ENCODE peak calls at places on chromosome 10, in six cellular contexts. Z is posterior cingulate gyrus, A is AG09319, V is fibroblast of the conjunctiva, E is activated T-helper 1 cell treated with Interleukin-2 at 50 U/mL for 16 hours, Q is iPS-NIHi11. I is an unnamed sample.

GRCh38 chr10:44995914-44996633 is 4.6 kb upstream of the ZNF22 start:
- DNase-seq in Z (no peak), A (peak; percentile 75), E (no peak), V (peak; percentile 49), Q (no peak), I (peak; percentile 76)

GRCh38 chr10:4549254-4549653 is 276.8 kb upstream of the AKR1E2 start:
- DNase-seq in Z (no peak), A (no peak), Q (no peak), E (no peak), V (no peak), I (no peak)

GRCh38 chr10:130421909-130422308 is 285.7 kb downstream of the GLRX3 start:
- DNase-seq in A (no peak), V (no peak), E (no peak), Z (no peak), Q (no peak), I (no peak)

GRCh38 chr10:5413012-5413938 is 918 bp downstream of the NET1 start:
- DNase-seq in Z (no peak), V (no peak), Q (peak; percentile 45), A (no peak), E (no peak), I (no peak)

GRCh38 chr10:82742901-82743300 is 867.9 kb downstream of the NRG3 start:
- DNase-seq in E (no peak), Q (no peak), V (no peak), Z (no peak), A (no peak), I (no peak)

GRCh38 chr10:28845009-28845682 is 167.8 kb downstream of the BAMBI start:
- DNase-seq in Z (no peak), E (no peak), A (no peak), V (no peak), Q (no peak), I (no peak)

GRCh38 chr10:6013413-6014192 is 36.3 kb upstream of the IL15RA start:
- DNase-seq in Z (no peak), A (no peak), V (no peak), Q (no peak), E (no peak), I (no peak)

GRCh38 chr10:63343476-63343875 is 122.3 kb downstream of the JMJD1C start:
- DNase-seq in Z (no peak), A (no peak), Q (no peak), E (no peak), V (no peak), I (no peak)

GRCh38 chr10:25142465-25142864 is 32.3 kb upstream of the GPR158 start:
- DNase-seq in V (no peak), E (no peak), A (no peak), Q (no peak), Z (no peak), I (no peak)

GRCh38 chr10:90775351-90776028 is 82.3 kb downstream of the HTR7 start:
- DNase-seq in Q (no peak), Z (no peak), E (no peak), A (no peak), V (no peak), I (no peak)

GRCh38 chr10:95214793-95215192 is 20.8 kb downstream of the ACSM6 start:
- DNase-seq in Z (no peak), A (no peak), E (no peak), Q (no peak), V (no peak), I (no peak)

GRCh38 chr10:48332166-48332870 is 25.8 kb downstream of the MAPK8 start:
- DNase-seq in Q (no peak), E (no peak), Z (no peak), V (no peak), A (no peak), I (no peak)

GRCh38 chr10:70090951-70091350 is 38.3 kb downstream of the MACROH2A2 start:
- DNase-seq in Z (no peak), V (no peak), A (no peak), E (no peak), Q (no peak), I (no peak)

GRCh38 chr10:8095962-8096361 is 41.5 kb downstream of the GATA3 start:
- DNase-seq in A (no peak), Z (no peak), V (no peak), Q (no peak), E (no peak), I (no peak)

GRCh38 chr10:12401466-12401865 is 52.1 kb downstream of the CAMK1D start:
- DNase-seq in E (no peak), A (no peak), V (no peak), Z (no peak), Q (no peak), I (no peak)

GRCh38 chr10:51920672-51921071 is 221.3 kb upstream of the CSTF2T start:
- DNase-seq in Q (no peak), E (no peak), A (no peak), Z (no peak), V (no peak), I (no peak)

GRCh38 chr10:52674474-52674873 is 98.1 kb downstream of the MBL2 start:
- DNase-seq in A (no peak), Z (no peak), V (no peak), E (no peak), Q (no peak), I (no peak)

GRCh38 chr10:133520193-133520738 is 6.9 kb upstream of the CYP2E1 start:
- DNase-seq in V (peak; percentile 5), A (peak; percentile 27), Z (peak; percentile 72), Q (peak; percentile 82), E (peak; percentile 81), I (peak; percentile 91)